ENCODE peak calls at places on chromosome 1, in four cellular contexts. P is EH, E is nucleus accumbens, S is GM13976. K is an unnamed sample.

GRCh38 chr1:234853906-234854647 is 244.1 kb upstream of the IRF2BP2 start:
- DNase-seq in S (no peak), P (peak), E (no peak), K (no peak)

GRCh38 chr1:1332774-1333480 is 1.8 kb downstream of the TAS1R3 start:
- DNase-seq in E (no peak), S (no peak), P (no peak), K (no peak)

GRCh38 chr1:66752000-66752592 is at the start of gene DYNLT5:
- DNase-seq in S (peak), E (peak), P (peak), K (no peak)

GRCh38 chr1:2980849-2981248 is 40.4 kb upstream of the ACTRT2 start:
- DNase-seq in E (no peak), P (no peak), S (no peak), K (no peak)

GRCh38 chr1:147560756-147561472 is 19.6 kb downstream of the BCL9 start:
- DNase-seq in E (no peak), P (no peak), S (no peak), K (no peak)

GRCh38 chr1:9833632-9834031 is 9.9 kb upstream of the CLSTN1 start:
- DNase-seq in E (no peak), S (no peak), P (no peak), K (no peak)

GRCh38 chr1:18110968-18111367 is 3.4 kb downstream of the IGSF21 start:
- DNase-seq in S (peak), P (no peak), E (peak), K (no peak)

GRCh38 chr1:50275564-50275963 is 147.7 kb downstream of the DMRTA2 start:
- DNase-seq in E (no peak), S (no peak), P (no peak), K (no peak)

GRCh38 chr1:228544021-228544850 is 57.1 kb downstream of the RNF187 start:
- DNase-seq in P (no peak), E (no peak), S (no peak), K (no peak)

GRCh38 chr1:64956241-64956640 is 10.1 kb downstream of the JAK1 start:
- DNase-seq in P (peak), S (no peak), E (no peak), K (no peak)

GRCh38 chr1:43366601-43367025 is 1.2 kb downstream of the ELOVL1 start:
- DNase-seq in S (no peak), E (no peak), P (peak), K (no peak)

GRCh38 chr1:247104965-247105364 is 809 bp upstream of the ZNF669 start:
- DNase-seq in P (no peak), E (no peak), S (no peak), K (no peak)

GRCh38 chr1:240739139-240739538 is 127.2 kb upstream of the GREM2 start:
- DNase-seq in P (peak), E (no peak), S (no peak), K (no peak)

GRCh38 chr1:17437260-17438175 is 2.0 kb downstream of the RCC2 start:
- DNase-seq in P (peak), E (peak), S (peak), K (peak)

GRCh38 chr1:89737985-89738510 is 82.8 kb upstream of the LRRC8D start:
- DNase-seq in S (no peak), E (no peak), P (no peak), K (no peak)

GRCh38 chr1:100631015-100631521 is 88.5 kb upstream of the VCAM1 start:
- DNase-seq in P (peak), S (no peak), E (no peak), K (no peak)

K was measured in naive B cell.